ENCODE peak calls at places on chromosomes 12 and 14, in four cellular contexts. F is fibroblast of lung, D is IMR-90, R is SK-N-SH. H is an unnamed sample.

GRCh38 chr14:54652188-54652889 is 85.4 kb downstream of the SAMD4A start:
- DNase-seq in F (peak; percentile 99), D (peak; percentile 100), R (no peak), H (peak; percentile 87)

GRCh38 chr12:72570601-72571000 is 298.4 kb downstream of the TRHDE start:
- DNase-seq in F (no peak), D (no peak), R (peak; percentile 4), H (peak; percentile 67)

GRCh38 chr14:34220921-34221320 is 241.1 kb downstream of the SPTSSA start:
- DNase-seq in F (no peak), D (no peak), R (no peak), H (no peak)

GRCh38 chr12:93344876-93345275 is 32.8 kb upstream of the NUDT4 start:
- DNase-seq in F (no peak), D (no peak), R (no peak), H (no peak)

GRCh38 chr14:80390911-80391310 is 179.6 kb upstream of the DIO2 start:
- DNase-seq in F (no peak), D (peak; percentile 51), R (no peak), H (no peak)

GRCh38 chr12:39586811-39587210 is 32.8 kb downstream of the ABCD2 start:
- DNase-seq in F (peak; percentile 78), D (no peak), R (no peak), H (no peak)

GRCh38 chr12:102376251-102376747 is 104.1 kb downstream of the IGF1 start:
- DNase-seq in F (peak; percentile 61), D (peak; percentile 48), R (no peak), H (no peak)

GRCh38 chr12:67772276-67773169 is 124.0 kb downstream of the DYRK2 start:
- DNase-seq in F (peak; percentile 60), D (peak; percentile 76), R (peak; percentile 65), H (peak; percentile 94)

GRCh38 chr14:50741571-50741970 is 73.5 kb upstream of the SAV1 start:
- DNase-seq in F (peak; percentile 44), D (peak; percentile 70), R (no peak), H (no peak)

GRCh38 chr14:69331206-69331605 is 66.9 kb downstream of the ERH start:
- DNase-seq in F (no peak), D (no peak), R (no peak), H (no peak)

GRCh38 chr12:53701518-53702264 is 25.6 kb downstream of the CALCOCO1 start:
- DNase-seq in F (peak; percentile 75), D (peak; percentile 66), R (peak; percentile 80), H (peak; percentile 89)

GRCh38 chr12:95740751-95741150 is 49.8 kb downstream of the NTN4 start:
- DNase-seq in F (no peak), D (no peak), R (no peak), H (no peak)

GRCh38 chr12:85002778-85003296 is 33.2 kb downstream of the TSPAN19 start:
- DNase-seq in F (no peak), D (no peak), R (no peak), H (no peak)

GRCh38 chr14:100674897-100675618 is 51.6 kb upstream of the DLK1 start:
- DNase-seq in F (no peak), D (no peak), R (peak; percentile 69), H (no peak)

GRCh38 chr12:69908208-69908607 is 83.2 kb downstream of the MYRFL start:
- DNase-seq in F (no peak), D (no peak), R (no peak), H (no peak)

GRCh38 chr12:69904761-69905160 is 79.7 kb downstream of the MYRFL start:
- DNase-seq in F (peak; percentile 19), D (peak; percentile 51), R (no peak), H (no peak)

GRCh38 chr12:69903548-69903947 is 78.5 kb downstream of the MYRFL start:
- DNase-seq in F (no peak), D (no peak), R (peak; percentile 49), H (no peak)

GRCh38 chr12:69906411-69907216 is 81.6 kb downstream of the MYRFL start:
- DNase-seq in F (no peak), D (no peak), R (no peak), H (no peak)

GRCh38 chr12:69905801-69906200 is 80.8 kb downstream of the MYRFL start:
- DNase-seq in F (no peak), D (no peak), R (no peak), H (no peak)
- H2AFZ ChIP-seq in F (no peak overlapping the region), D (no peak overlapping the region), R (no peak overlapping the region), H (no peak overlapping the region)

GRCh38 chr14:103271189-103271588 is 62.8 kb upstream of the EIF5 start:
- DNase-seq in F (no peak), D (no peak), R (no peak), H (no peak)

GRCh38 chr14:103273847-103274615 is 60.0 kb upstream of the EIF5 start:
- DNase-seq in F (no peak), D (no peak), R (peak; percentile 47), H (no peak)

GRCh38 chr14:103275000-103275399 is 59.0 kb upstream of the EIF5 start:
- DNase-seq in F (no peak), D (no peak), R (no peak), H (no peak)

GRCh38 chr14:103273145-103273846 is 60.7 kb upstream of the EIF5 start:
- DNase-seq in F (no peak), D (no peak), R (no peak), H (no peak)
- H2AFZ ChIP-seq in F (no peak overlapping the region), D (peak overlapping the region; percentile 43), R (no peak overlapping the region), H (no peak overlapping the region)

DNA sequence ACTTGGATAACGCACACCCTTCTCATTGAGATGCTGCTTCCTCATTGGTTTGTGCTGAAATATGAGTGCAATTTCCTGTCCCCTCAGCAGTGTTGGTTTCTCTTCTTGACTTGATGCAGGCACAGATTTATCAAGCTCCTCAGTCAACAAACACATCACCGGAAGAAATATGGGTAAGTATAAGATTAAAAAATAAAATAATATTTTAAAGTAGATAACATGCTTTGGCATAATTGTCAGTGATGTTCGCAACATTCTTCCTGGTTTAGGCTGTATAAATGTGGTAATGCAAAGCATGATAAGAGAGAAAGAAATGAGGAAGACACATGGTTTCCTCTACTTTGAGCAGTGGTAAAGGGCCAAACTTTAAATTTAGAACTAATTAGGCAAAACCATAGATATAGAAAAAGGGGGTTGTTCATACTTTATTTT is at the start of gene GPR65:
- DNase-seq in F (no peak), D (no peak), R (no peak), H (no peak)
- H2AFZ ChIP-seq in F (no peak within 1 kb of the TSS), D (no peak within 1 kb of the TSS), R (no peak within 1 kb of the TSS), H (no peak within 1 kb of the TSS)

DNA sequence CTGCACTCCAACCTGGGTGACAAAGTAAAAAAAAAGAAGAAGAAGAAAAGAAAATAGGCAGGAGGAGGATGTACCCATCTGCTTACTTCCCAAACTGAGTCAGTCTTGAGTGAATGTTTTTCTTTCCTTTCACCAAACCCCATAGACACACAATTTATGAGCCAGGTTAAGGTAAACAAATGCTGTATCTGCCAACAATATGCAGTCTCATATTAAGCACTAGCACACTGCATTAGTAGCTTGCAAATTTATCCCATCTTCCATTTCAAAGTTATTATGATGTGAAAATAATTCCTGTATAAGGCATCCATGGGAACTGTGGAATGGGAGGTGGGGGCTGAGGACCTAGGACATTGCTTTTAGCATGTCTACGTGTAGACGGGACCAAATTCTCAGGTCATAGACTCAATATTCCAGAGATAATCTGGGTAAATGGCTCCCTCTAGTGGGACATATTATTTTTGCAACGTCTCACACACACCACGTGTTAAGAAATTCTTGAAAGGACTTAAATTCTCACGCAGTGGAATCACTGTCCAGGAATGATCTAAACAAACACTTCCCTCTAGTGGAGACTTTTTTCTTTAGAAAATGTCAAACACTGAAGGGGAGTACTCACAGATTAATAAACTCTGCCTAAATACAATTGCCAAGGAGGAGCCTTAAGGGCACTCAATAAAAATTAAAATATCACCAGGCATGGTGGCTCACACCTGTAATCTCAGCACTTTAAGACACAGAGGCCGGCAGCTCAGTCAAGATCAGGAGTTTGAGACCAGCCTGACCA is 17.1 kb upstream of the OR10P1 start:
- DNase-seq in F (peak; percentile 94), D (peak; percentile 92), R (peak; percentile 62), H (peak; percentile 65)
- H2AFZ ChIP-seq in F (no peak overlapping the region), D (no peak overlapping the region), R (no peak overlapping the region), H (no peak overlapping the region)

DNA sequence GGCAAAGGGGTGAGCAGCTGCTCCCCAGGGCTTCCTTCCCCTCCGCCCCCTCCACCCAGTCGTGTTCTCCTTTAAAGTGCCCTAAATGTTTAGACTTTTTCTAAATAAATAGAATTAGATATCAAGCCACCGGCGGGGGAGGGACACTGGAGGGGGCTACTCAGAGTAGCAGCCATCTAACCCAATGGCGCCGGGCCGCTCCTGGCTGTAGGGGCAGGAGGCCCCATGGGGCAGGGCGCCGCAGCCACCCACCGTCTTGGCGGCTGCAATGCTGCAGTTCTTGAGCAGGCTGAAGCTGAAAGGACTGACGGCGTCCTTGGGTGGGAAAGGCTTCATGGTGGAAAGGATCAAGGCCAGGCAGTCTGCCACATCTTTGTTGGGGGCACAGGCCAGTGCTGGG is 13.1 kb downstream of the SLC39A5 start:
- DNase-seq in F (no peak), D (no peak), R (no peak), H (no peak)
- H2AFZ ChIP-seq in F (no peak overlapping the region), D (no peak overlapping the region), R (no peak overlapping the region), H (no peak overlapping the region)

DNA sequence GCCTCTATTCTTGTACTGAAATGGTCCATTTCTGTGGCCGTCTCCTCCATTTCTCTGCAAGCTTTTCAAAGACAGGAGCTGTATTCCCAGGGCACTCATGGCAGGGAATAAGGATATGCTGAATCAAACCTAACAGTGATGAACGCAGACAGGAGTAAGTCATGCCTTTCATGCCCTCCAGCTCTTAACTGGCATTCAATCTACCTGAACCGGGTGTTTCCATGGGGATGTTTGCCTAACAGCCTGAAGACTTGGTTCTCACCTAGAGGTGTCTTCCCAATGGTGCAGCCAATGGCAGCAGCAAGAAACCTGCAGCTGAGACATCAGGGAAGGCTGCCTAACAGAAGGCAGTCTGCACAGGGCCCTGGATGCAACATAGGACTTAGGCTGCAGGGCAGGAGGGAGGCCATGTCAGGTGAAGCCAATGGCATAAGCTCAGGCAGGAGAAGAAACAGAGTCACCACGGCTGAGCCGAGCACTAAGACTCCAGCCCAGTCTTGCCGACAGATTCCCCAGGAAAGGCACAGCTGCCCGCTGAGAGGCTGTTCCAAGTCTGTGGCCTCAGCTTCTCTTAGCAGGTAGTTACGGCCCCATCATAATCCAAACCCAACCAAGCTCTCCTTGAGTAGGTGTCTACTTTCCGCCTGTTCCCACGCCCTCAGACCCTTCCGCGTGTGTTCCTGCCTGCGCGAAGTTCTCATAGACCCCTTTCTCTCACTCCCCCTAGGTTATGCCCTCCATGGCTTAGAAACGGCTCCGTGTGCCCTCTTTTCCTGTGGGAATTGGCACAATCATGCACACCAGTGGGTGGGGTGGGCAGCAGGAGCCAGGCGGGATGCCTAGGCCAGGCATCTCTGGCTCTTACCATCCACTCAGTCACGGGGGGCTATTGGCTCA is 44.1 kb downstream of the VWF start:
- DNase-seq in F (no peak), D (no peak), R (no peak), H (no peak)
- H2AFZ ChIP-seq in F (no peak overlapping the region), D (peak overlapping the region; percentile 33), R (no peak overlapping the region), H (no peak overlapping the region)

GRCh38 chr14:90424686-90425255 is 27.9 kb downstream of the CALM1 start:
- DNase-seq in F (no peak), D (no peak), R (no peak), H (no peak)
- H2AFZ ChIP-seq in F (no peak overlapping the region), D (no peak overlapping the region), R (no peak overlapping the region), H (no peak overlapping the region)

DNA sequence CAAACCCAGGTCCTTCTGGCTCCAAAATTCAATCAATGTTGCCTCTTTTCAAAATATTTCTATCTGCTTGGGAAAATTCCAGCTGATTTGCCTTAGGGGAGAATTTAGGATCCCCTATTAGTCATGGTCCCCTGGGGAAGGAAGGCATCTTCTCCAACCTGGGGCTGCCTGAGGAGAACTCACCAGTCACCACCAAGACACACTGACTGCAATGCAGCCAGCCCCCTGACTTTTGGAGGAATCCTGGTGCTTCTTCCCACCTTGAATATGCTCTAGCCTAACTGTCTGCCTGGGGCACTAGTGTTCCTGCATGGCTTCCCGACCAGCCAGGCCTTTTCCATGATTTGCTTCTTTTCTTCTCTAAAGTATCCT is 71.8 kb upstream of the BCL2L14 start:
- DNase-seq in F (no peak), D (no peak), R (no peak), H (no peak)
- H2AFZ ChIP-seq in F (no peak overlapping the region), D (no peak overlapping the region), R (no peak overlapping the region), H (no peak overlapping the region)

H was measured in H9.